ENCODE peak calls at places on chromosomes 11 and 22, in ten cellular contexts. One of them, this sample, is unnamed.

GRCh38 chr11:44083433-44083832 is 12.0 kb upstream of the EXT2 start:
- DNase-seq in left ventricle myocardium inferior: no peak
- DNase-seq in psoas muscle: no peak
- DNase-seq in HAP-1: no peak
- DNase-seq in A549: no peak
- DNase-seq in fibroblast of lung: no peak
- DNase-seq in adipocyte: no peak
- DNase-seq in stomach: no peak
- DNase-seq in body of pancreas: no peak
- DNase-seq in GM23338: no peak
- DNase-seq in this sample: no peak

GRCh38 chr22:19597399-19597735 is 73.2 kb upstream of the CLDN5 start:
- DNase-seq in adipocyte: no peak
- DNase-seq in fibroblast of lung: no peak
- DNase-seq in HAP-1: no peak
- DNase-seq in GM23338: no peak
- DNase-seq in left ventricle myocardium inferior: no peak
- DNase-seq in body of pancreas: no peak
- DNase-seq in psoas muscle: no peak
- DNase-seq in stomach: no peak
- DNase-seq in A549: no peak
- DNase-seq in this sample: no peak

GRCh38 chr11:46521947-46522681 is 71.7 kb downstream of the AMBRA1 start:
- DNase-seq in left ventricle myocardium inferior: no peak
- DNase-seq in fibroblast of lung: peak; percentile 20
- DNase-seq in A549: no peak
- DNase-seq in stomach: no peak
- DNase-seq in HAP-1: no peak
- DNase-seq in adipocyte: no peak
- DNase-seq in psoas muscle: no peak
- DNase-seq in GM23338: peak; percentile 33
- DNase-seq in body of pancreas: no peak
- DNase-seq in this sample: no peak

GRCh38 chr11:45872513-45873356 is 12.7 kb upstream of the MAPK8IP1 start:
- DNase-seq in psoas muscle: peak; percentile 66
- DNase-seq in A549: peak; percentile 68
- DNase-seq in GM23338: peak; percentile 95
- DNase-seq in HAP-1: peak; percentile 38
- DNase-seq in stomach: peak; percentile 39
- DNase-seq in left ventricle myocardium inferior: no peak
- DNase-seq in body of pancreas: peak; percentile 68
- DNase-seq in adipocyte: peak; percentile 79
- DNase-seq in fibroblast of lung: peak; percentile 86
- DNase-seq in this sample: no peak

GRCh38 chr11:68053117-68053516 is 14.3 kb downstream of the TCIRG1 start:
- DNase-seq in adipocyte: no peak
- DNase-seq in stomach: no peak
- DNase-seq in GM23338: no peak
- DNase-seq in A549: no peak
- DNase-seq in HAP-1: no peak
- DNase-seq in psoas muscle: peak; percentile 61
- DNase-seq in left ventricle myocardium inferior: no peak
- DNase-seq in body of pancreas: peak; percentile 33
- DNase-seq in fibroblast of lung: no peak
- DNase-seq in this sample: no peak

GRCh38 chr22:20396639-20397038 is 2.7 kb downstream of the ZNF74 start:
- DNase-seq in HAP-1: no peak
- DNase-seq in GM23338: no peak
- DNase-seq in stomach: no peak
- DNase-seq in psoas muscle: no peak
- DNase-seq in fibroblast of lung: peak; percentile 15
- DNase-seq in A549: no peak
- DNase-seq in left ventricle myocardium inferior: no peak
- DNase-seq in adipocyte: peak; percentile 22
- DNase-seq in body of pancreas: no peak
- DNase-seq in this sample: no peak

GRCh38 chr22:33188316-33188715 is 130.1 kb upstream of the SYN3 start:
- DNase-seq in stomach: no peak
- DNase-seq in HAP-1: no peak
- DNase-seq in fibroblast of lung: no peak
- DNase-seq in GM23338: peak; percentile 8
- DNase-seq in left ventricle myocardium inferior: no peak
- DNase-seq in A549: no peak
- DNase-seq in adipocyte: no peak
- DNase-seq in psoas muscle: no peak
- DNase-seq in body of pancreas: no peak
- DNase-seq in this sample: no peak

GRCh38 chr11:11798586-11799438 is 43.0 kb upstream of the USP47 start:
- DNase-seq in stomach: peak; percentile 91
- DNase-seq in adipocyte: peak; percentile 92
- DNase-seq in left ventricle myocardium inferior: peak; percentile 85
- DNase-seq in fibroblast of lung: peak; percentile 82
- DNase-seq in body of pancreas: peak; percentile 92
- DNase-seq in psoas muscle: peak; percentile 90
- DNase-seq in GM23338: peak; percentile 86
- DNase-seq in HAP-1: peak; percentile 38
- DNase-seq in A549: peak; percentile 77
- DNase-seq in this sample: peak; percentile 78

GRCh38 chr11:113859665-113860064 is 15.7 kb downstream of the USP28 start:
- DNase-seq in fibroblast of lung: no peak
- DNase-seq in HAP-1: no peak
- DNase-seq in adipocyte: no peak
- DNase-seq in GM23338: peak; percentile 69
- DNase-seq in body of pancreas: no peak
- DNase-seq in psoas muscle: no peak
- DNase-seq in stomach: no peak
- DNase-seq in left ventricle myocardium inferior: no peak
- DNase-seq in A549: no peak
- DNase-seq in this sample: no peak

GRCh38 chr11:32641361-32641760 is 57.7 kb downstream of the EIF3M start:
- DNase-seq in HAP-1: no peak
- DNase-seq in A549: no peak
- DNase-seq in adipocyte: no peak
- DNase-seq in GM23338: no peak
- DNase-seq in psoas muscle: no peak
- DNase-seq in body of pancreas: no peak
- DNase-seq in fibroblast of lung: no peak
- DNase-seq in stomach: no peak
- DNase-seq in left ventricle myocardium inferior: no peak
- DNase-seq in this sample: no peak

GRCh38 chr22:19440411-19441195 is 6.9 kb downstream of the C22orf39 start:
- DNase-seq in GM23338: no peak
- DNase-seq in HAP-1: no peak
- DNase-seq in left ventricle myocardium inferior: no peak
- DNase-seq in body of pancreas: no peak
- DNase-seq in psoas muscle: peak; percentile 81
- DNase-seq in A549: no peak
- DNase-seq in adipocyte: no peak
- DNase-seq in fibroblast of lung: no peak
- DNase-seq in stomach: no peak
- DNase-seq in this sample: no peak

GRCh38 chr22:46029036-46029435 is 52.1 kb upstream of the WNT7B start:
- DNase-seq in stomach: no peak
- DNase-seq in GM23338: no peak
- DNase-seq in left ventricle myocardium inferior: no peak
- DNase-seq in A549: no peak
- DNase-seq in adipocyte: no peak
- DNase-seq in body of pancreas: peak; percentile 3
- DNase-seq in HAP-1: no peak
- DNase-seq in psoas muscle: no peak
- DNase-seq in fibroblast of lung: no peak
- DNase-seq in this sample: no peak

GRCh38 chr22:25564320-25564978 is at the start of gene GRK3:
- DNase-seq in body of pancreas: peak; percentile 72
- DNase-seq in A549: peak; percentile 21
- DNase-seq in psoas muscle: peak; percentile 77
- DNase-seq in stomach: peak; percentile 55
- DNase-seq in GM23338: peak; percentile 75
- DNase-seq in HAP-1: peak; percentile 59
- DNase-seq in left ventricle myocardium inferior: peak; percentile 70
- DNase-seq in adipocyte: peak; percentile 61
- DNase-seq in fibroblast of lung: peak; percentile 39
- DNase-seq in this sample: peak; percentile 87

GRCh38 chr11:120354068-120354467 is 17.9 kb downstream of the ARHGEF12 start:
- DNase-seq in stomach: no peak
- DNase-seq in body of pancreas: no peak
- DNase-seq in left ventricle myocardium inferior: no peak
- DNase-seq in GM23338: no peak
- DNase-seq in psoas muscle: no peak
- DNase-seq in fibroblast of lung: no peak
- DNase-seq in A549: no peak
- DNase-seq in adipocyte: no peak
- DNase-seq in HAP-1: no peak
- DNase-seq in this sample: no peak

GRCh38 chr11:1307163-1307870 is 2.1 kb downstream of the TOLLIP start:
- DNase-seq in A549: no peak
- DNase-seq in left ventricle myocardium inferior: no peak
- DNase-seq in adipocyte: no peak
- DNase-seq in fibroblast of lung: no peak
- DNase-seq in psoas muscle: no peak
- DNase-seq in body of pancreas: peak; percentile 28
- DNase-seq in GM23338: no peak
- DNase-seq in stomach: no peak
- DNase-seq in HAP-1: no peak
- DNase-seq in this sample: no peak
- H3K4me1 ChIP-seq in A549: peaks cover 46% of the 10 kb centered on the region
- H3K4me1 ChIP-seq in left ventricle myocardium inferior: peaks cover 77% of the 10 kb centered on the region
- H3K4me1 ChIP-seq in adipocyte: peaks cover 25% of the 10 kb centered on the region
- H3K4me1 ChIP-seq in fibroblast of lung: peaks cover 6% of the 10 kb centered on the region
- H3K4me1 ChIP-seq in psoas muscle: peaks cover 54% of the 10 kb centered on the region
- H3K4me1 ChIP-seq in body of pancreas: peaks cover 75% of the 10 kb centered on the region
- H3K4me1 ChIP-seq in GM23338: peaks cover 10% of the 10 kb centered on the region
- H3K4me1 ChIP-seq in stomach: peaks cover 79% of the 10 kb centered on the region
- H3K4me1 ChIP-seq in HAP-1: peaks cover 9% of the 10 kb centered on the region
- H3K4me1 ChIP-seq in this sample: no peaks in the 10 kb centered on the region

DNA sequence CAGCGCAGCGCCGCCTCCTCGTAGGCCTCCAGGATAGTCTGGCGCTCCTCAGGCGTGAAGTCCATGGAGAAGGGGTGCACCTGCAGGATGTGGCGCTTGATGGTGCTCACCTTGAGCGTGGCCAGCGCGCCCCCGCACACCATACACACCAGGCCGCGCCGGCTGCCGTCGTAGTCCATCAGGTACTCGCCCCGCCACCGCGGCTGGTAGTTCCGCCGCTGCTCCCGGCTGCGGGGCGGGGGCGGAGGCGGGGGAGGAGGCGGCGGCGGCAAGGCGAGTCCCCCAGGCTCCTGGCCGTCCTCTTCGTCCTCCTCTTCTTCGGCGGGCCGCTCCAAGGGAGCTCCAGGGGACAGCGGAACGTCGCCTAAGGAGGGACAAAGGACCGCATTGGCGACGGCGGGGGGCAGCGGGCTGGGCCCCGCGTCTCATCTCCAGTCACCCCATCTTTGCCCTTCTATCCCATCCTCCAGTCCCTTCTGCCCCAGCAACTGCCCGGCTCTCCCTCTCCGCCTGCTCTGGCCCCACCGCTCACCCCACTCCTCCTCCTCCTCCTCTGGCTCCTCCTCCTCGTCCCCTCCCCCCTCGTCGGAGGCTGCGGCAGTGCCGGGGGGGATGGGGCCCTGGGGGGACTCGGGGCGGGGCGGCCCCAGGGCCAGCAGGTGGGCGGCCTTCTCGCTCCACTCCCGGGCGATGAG is 4.9 kb downstream of the ZFTA start:
- DNase-seq in psoas muscle: peak; percentile 69
- DNase-seq in body of pancreas: peak; percentile 20
- DNase-seq in adipocyte: no peak
- DNase-seq in fibroblast of lung: peak; percentile 18
- DNase-seq in HAP-1: no peak
- DNase-seq in stomach: no peak
- DNase-seq in A549: no peak
- DNase-seq in GM23338: peak; percentile 91
- DNase-seq in left ventricle myocardium inferior: peak; percentile 33
- DNase-seq in this sample: peak; percentile 55
- H3K4me3 ChIP-seq in psoas muscle: peak overlapping the region; percentile 64
- H3K4me3 ChIP-seq in body of pancreas: no peak overlapping the region
- H3K4me3 ChIP-seq in adipocyte: peak overlapping the region; percentile 77
- H3K4me3 ChIP-seq in fibroblast of lung: no peak overlapping the region
- H3K4me3 ChIP-seq in HAP-1: no peak overlapping the region
- H3K4me3 ChIP-seq in stomach: peak overlapping the region; percentile 58
- H3K4me3 ChIP-seq in A549: no peak overlapping the region
- H3K4me3 ChIP-seq in GM23338: peak overlapping the region; percentile 99
- H3K4me3 ChIP-seq in left ventricle myocardium inferior: peak overlapping the region; percentile 66
- H3K4me3 ChIP-seq in this sample: no peak overlapping the region

DNA sequence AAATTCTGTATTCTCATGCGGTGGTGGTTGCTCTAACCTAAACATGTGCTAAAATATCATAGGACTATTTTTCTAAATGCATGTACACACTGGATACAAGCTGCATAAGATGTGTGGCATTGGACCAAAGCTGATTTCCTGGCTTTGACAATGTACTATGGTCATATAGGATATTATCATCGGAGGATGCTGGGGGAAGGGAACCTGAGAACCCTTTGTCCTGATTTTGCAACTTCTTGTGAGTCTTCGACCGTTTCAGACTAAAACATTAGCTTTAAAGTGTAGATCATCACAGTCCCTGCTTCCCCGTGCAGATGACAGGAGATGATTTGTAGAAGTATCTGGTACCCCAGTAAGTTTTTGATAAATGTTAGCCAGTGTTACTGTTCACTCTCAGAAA is 554.7 kb downstream of the MIAT start:
- DNase-seq in stomach: no peak
- DNase-seq in GM23338: no peak
- DNase-seq in adipocyte: no peak
- DNase-seq in body of pancreas: no peak
- DNase-seq in HAP-1: no peak
- DNase-seq in psoas muscle: no peak
- DNase-seq in fibroblast of lung: no peak
- DNase-seq in left ventricle myocardium inferior: no peak
- DNase-seq in A549: no peak
- DNase-seq in this sample: no peak
- H3K4me1 ChIP-seq in stomach: no peaks in the 10 kb centered on the region
- H3K4me1 ChIP-seq in GM23338: no peaks in the 10 kb centered on the region
- H3K4me1 ChIP-seq in adipocyte: peaks cover 42% of the 10 kb centered on the region
- H3K4me1 ChIP-seq in body of pancreas: peaks cover 13% of the 10 kb centered on the region
- H3K4me1 ChIP-seq in HAP-1: peaks cover 14% of the 10 kb centered on the region
- H3K4me1 ChIP-seq in psoas muscle: no peaks in the 10 kb centered on the region
- H3K4me1 ChIP-seq in fibroblast of lung: peaks cover 4% of the 10 kb centered on the region
- H3K4me1 ChIP-seq in left ventricle myocardium inferior: peaks cover 23% of the 10 kb centered on the region
- H3K4me1 ChIP-seq in A549: peaks cover 47% of the 10 kb centered on the region
- H3K4me1 ChIP-seq in this sample: peaks cover 4% of the 10 kb centered on the region

DNA sequence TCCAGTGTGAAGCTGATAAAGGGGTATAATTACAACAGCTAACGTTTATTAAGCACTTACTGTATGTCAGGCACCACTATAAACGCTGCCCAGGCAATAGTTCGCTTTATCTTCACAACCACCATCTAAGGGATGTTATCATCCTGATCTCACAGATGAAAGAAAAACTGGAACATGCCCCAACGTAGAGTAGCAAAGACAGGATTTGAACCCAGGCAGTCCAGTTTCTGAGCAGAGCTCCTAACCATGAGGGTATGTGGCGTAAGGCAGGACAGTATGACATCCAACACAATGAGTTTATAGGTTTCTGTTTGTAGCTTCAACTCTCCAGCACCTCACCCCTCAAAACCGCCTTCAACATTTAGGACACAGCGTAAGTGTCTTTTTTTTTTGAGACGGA is 59.5 kb downstream of the AHNAK start:
- DNase-seq in left ventricle myocardium inferior: no peak
- DNase-seq in HAP-1: no peak
- DNase-seq in adipocyte: no peak
- DNase-seq in fibroblast of lung: no peak
- DNase-seq in psoas muscle: no peak
- DNase-seq in stomach: no peak
- DNase-seq in GM23338: no peak
- DNase-seq in body of pancreas: no peak
- DNase-seq in A549: no peak
- DNase-seq in this sample: no peak
- H3K4me3 ChIP-seq in left ventricle myocardium inferior: no peak overlapping the region
- H3K4me3 ChIP-seq in HAP-1: no peak overlapping the region
- H3K4me3 ChIP-seq in adipocyte: no peak overlapping the region
- H3K4me3 ChIP-seq in fibroblast of lung: no peak overlapping the region
- H3K4me3 ChIP-seq in psoas muscle: no peak overlapping the region
- H3K4me3 ChIP-seq in stomach: no peak overlapping the region
- H3K4me3 ChIP-seq in GM23338: no peak overlapping the region
- H3K4me3 ChIP-seq in body of pancreas: no peak overlapping the region
- H3K4me3 ChIP-seq in A549: no peak overlapping the region
- H3K4me3 ChIP-seq in this sample: no peak overlapping the region